ENCODE peak calls at places on chromosomes 4 and X, in six cellular contexts. Y is esophagus muscularis mucosa, I is transverse colon, R is suprapubic skin, Z is K562, M is stomach. D is an unnamed sample. For H3K4me1, the result is how much of the 10 kb centered on the place peaks cover.

GRCh38 chr4:2862528-2862927 is 18.9 kb downstream of the ADD1 start:
- DNase-seq in Y (no peak), I (no peak), R (no peak), Z (peak), M (no peak), D (no peak)

GRCh38 chr4:116358633-116359222 is 726.6 kb downstream of the TRAM1L1 start:
- DNase-seq in Y (no peak), I (peak), R (no peak), Z (peak), M (peak), D (no peak)

GRCh38 chr4:175330236-175330635 is 412.1 kb downstream of the ADAM29 start:
- DNase-seq in Y (no peak), I (no peak), R (no peak), Z (no peak), M (no peak), D (no peak)

GRCh38 chrX:139204903-139205667 is 325.5 kb upstream of the F9 start:
- DNase-seq in Y (no peak), I (peak), R (no peak), Z (peak), M (peak), D (peak)

GRCh38 chr4:124530464-124531077 is 182.0 kb downstream of the ANKRD50 start:
- DNase-seq in Y (no peak), I (no peak), R (no peak), Z (no peak), M (no peak), D (no peak)

GRCh38 chr4:107034091-107034698 is 1.9 kb downstream of the DKK2 start:
- DNase-seq in Y (no peak), I (peak), R (peak), Z (no peak), M (no peak), D (peak)

GRCh38 chr4:67575232-67575888 is 16.8 kb downstream of the STAP1 start:
- DNase-seq in Y (no peak), I (no peak), R (no peak), Z (peak), M (no peak), D (no peak)

GRCh38 chr4:128648021-128648420 is 161.5 kb upstream of the JADE1 start:
- DNase-seq in Y (no peak), I (no peak), R (no peak), Z (no peak), M (no peak), D (no peak)

GRCh38 chr4:41656572-41657301 is 91.8 kb downstream of the PHOX2B start:
- DNase-seq in Y (no peak), I (no peak), R (no peak), Z (no peak), M (peak), D (no peak)

GRCh38 chrX:20382518-20383291 is 116.0 kb upstream of the RPS6KA3 start:
- DNase-seq in Y (no peak), I (no peak), R (no peak), Z (no peak), M (no peak), D (no peak)

GRCh38 chr4:148154769-148155168 is 287.4 kb downstream of the NR3C2 start:
- DNase-seq in Y (no peak), I (no peak), R (no peak), Z (no peak), M (no peak), D (no peak)

GRCh38 chrX:131739823-131740222 is 195.9 kb downstream of the OR13H1 start:
- DNase-seq in Y (no peak), I (no peak), R (no peak), Z (no peak), M (no peak), D (no peak)

GRCh38 chr4:109389367-109390118 is 44.1 kb upstream of the SEC24B start:
- DNase-seq in Y (no peak), I (no peak), R (no peak), Z (no peak), M (no peak), D (peak)

GRCh38 chr4:109390369-109390768 is 43.2 kb upstream of the SEC24B start:
- DNase-seq in Y (no peak), I (no peak), R (no peak), Z (no peak), M (no peak), D (no peak)

GRCh38 chr4:109383823-109384222 is 49.8 kb upstream of the SEC24B start:
- DNase-seq in Y (no peak), I (no peak), R (no peak), Z (no peak), M (no peak), D (no peak)

GRCh38 chr4:109385260-109385659 is 48.4 kb upstream of the SEC24B start:
- DNase-seq in Y (no peak), I (no peak), R (no peak), Z (no peak), M (no peak), D (no peak)
- TF ChIP-seq EP300 in Y (no peak), I (no peak), R (no peak), Z (no peak), M (no peak), D (no peak)

GRCh38 chr4:74627093-74627492 is 167.2 kb downstream of the BTC start:
- DNase-seq in Y (no peak), I (no peak), R (no peak), Z (no peak), M (no peak), D (no peak)
- H3K4me1 ChIP-seq in Y (under half), I (under half), R (under half), Z (under half), M (under half), D (under half)

DNA sequence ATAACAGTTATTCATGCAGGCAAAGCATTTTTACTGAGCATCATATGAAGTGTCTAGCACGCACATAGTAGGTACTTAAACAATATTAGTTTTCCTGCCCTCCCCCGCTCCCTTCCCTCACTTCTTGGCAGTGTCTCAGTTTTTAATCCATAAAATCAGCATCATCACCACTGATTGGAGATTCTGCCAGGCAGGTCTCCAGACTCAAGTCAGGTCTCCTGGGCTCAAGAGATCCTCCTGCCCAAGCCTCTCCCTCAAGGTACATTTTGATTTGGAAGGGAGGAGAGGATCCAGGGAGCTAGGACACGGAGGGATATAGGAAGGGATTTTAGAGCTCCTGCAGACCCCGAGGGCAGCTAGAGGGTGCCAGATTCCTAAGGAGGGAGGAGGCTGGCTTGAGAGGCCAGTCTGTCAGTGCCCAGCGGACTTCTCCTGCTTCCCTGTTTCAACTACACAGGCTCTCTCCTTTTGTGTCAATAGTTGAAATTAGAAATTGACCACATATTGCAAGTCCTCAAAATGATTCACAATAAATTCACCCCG is 4.4 kb upstream of the FAT1 start:
- DNase-seq in Y (peak), I (no peak), R (no peak), Z (no peak), M (no peak), D (no peak)
- TF ChIP-seq CTCF in Y (no peak), I (no peak), R (no peak), Z (peak), M (no peak), D (no peak)

DNA sequence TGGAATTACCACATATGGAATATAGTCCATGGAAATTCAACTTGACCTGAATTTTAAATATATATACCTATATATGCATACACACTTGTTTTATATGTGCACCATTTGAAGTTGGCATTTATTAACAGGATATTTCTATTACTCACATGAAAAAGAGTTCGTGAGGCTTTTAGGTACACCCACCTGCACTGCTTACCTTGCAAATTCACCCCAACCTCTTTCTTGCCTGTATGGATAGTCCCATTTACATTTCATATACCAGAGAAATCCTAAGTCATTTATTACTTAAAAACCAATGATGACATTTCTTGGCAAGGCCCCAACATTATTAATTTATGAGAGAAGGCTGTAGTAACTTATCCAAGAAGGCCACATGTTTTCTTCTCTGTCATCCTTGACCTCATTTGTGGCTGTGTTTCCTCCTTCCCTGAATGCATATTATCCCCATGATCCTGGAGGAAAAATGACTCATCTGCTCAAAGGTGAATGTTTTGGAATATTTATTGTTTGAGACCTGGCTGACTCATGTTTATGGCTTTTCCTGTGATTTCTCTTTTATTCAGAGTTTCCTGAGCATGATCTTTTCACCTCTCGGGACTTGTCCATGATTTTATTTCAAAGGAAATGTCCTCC is 62.2 kb upstream of the FAM241A start:
- DNase-seq in Y (no peak), I (no peak), R (no peak), Z (no peak), M (no peak), D (no peak)
- TF ChIP-seq EP300 in Y (no peak), I (no peak), R (no peak), Z (no peak), M (no peak), D (no peak)

GRCh38 chr4:122909683-122910082 is 12.7 kb downstream of the NUDT6 start:
- DNase-seq in Y (no peak), I (no peak), R (no peak), Z (no peak), M (no peak), D (no peak)

GRCh38 chr4:122912810-122913575 is 9.4 kb downstream of the NUDT6 start:
- DNase-seq in Y (no peak), I (no peak), R (no peak), Z (no peak), M (no peak), D (no peak)

GRCh38 chr4:122903766-122904165 is 18.6 kb downstream of the NUDT6 start:
- DNase-seq in Y (no peak), I (no peak), R (no peak), Z (no peak), M (no peak), D (no peak)

GRCh38 chr4:122911588-122911987 is 10.8 kb downstream of the NUDT6 start:
- DNase-seq in Y (no peak), I (no peak), R (no peak), Z (no peak), M (no peak), D (no peak)

GRCh38 chr4:122908223-122908622 is 14.2 kb downstream of the NUDT6 start:
- DNase-seq in Y (no peak), I (no peak), R (no peak), Z (no peak), M (no peak), D (no peak)
- H3K4me1 ChIP-seq in Y (under half), I (under half), R (under half), Z (under half), M (under half), D (under half)

GRCh38 chrX:40313269-40313668 is 215.5 kb upstream of the BCOR start:
- DNase-seq in Y (no peak), I (no peak), R (no peak), Z (no peak), M (no peak), D (no peak)

GRCh38 chrX:40310016-40310415 is 212.3 kb upstream of the BCOR start:
- DNase-seq in Y (no peak), I (no peak), R (no peak), Z (no peak), M (no peak), D (peak)

GRCh38 chrX:40318076-40318475 is 220.3 kb upstream of the BCOR start:
- DNase-seq in Y (no peak), I (no peak), R (no peak), Z (no peak), M (no peak), D (no peak)

GRCh38 chrX:40316502-40316901 is 218.7 kb upstream of the BCOR start:
- DNase-seq in Y (no peak), I (no peak), R (no peak), Z (no peak), M (no peak), D (no peak)

DNA sequence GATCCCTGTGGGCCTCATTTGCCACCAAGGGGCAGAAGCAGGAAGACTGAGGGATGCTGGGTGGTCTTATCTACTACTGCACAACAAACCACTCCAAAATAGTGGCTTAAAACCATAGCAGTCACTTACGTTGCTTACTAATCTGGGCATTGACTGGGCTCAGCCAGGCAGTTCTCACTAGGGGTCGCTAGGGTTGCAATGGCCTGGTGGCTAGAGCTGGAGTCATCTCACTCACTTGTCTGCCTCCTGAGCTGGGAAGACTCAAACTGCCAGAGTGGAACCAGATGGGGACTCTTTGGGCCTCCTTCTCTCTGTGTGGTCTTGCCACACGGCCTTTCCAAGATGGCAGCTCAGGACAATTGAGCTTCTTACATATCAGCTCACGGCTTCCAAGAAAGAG is 216.3 kb upstream of the BCOR start:
- DNase-seq in Y (no peak), I (no peak), R (no peak), Z (no peak), M (no peak), D (no peak)
- TF ChIP-seq CTCF in Y (no peak), I (no peak), R (no peak), Z (peak), M (no peak), D (no peak)

GRCh38 chr4:54064317-54065275 is at the start of gene CHIC2:
- DNase-seq in Y (peak), I (peak), R (peak), Z (peak), M (peak), D (peak)
- TF ChIP-seq EP300 in Y (peak), I (peak), R (no peak), Z (no peak), M (peak), D (peak)

GRCh38 chr4:184953971-184954370 is 64.3 kb upstream of the HELT start:
- DNase-seq in Y (peak), I (no peak), R (no peak), Z (no peak), M (no peak), D (no peak)
- H3K4me1 ChIP-seq in Y (under half), I (under half), R (under half), Z (under half), M (under half), D (under half)

GRCh38 chr4:16196482-16197393 is 29.5 kb downstream of the TAPT1 start:
- DNase-seq in Y (no peak), I (no peak), R (no peak), Z (no peak), M (no peak), D (no peak)
- TF ChIP-seq CTCF in Y (peak), I (peak), R (no peak), Z (no peak), M (peak), D (no peak)